ENCODE peak calls at places on chromosome 17, in nine cellular contexts. D is sigmoid colon, K is K562, B is ovary, J is lower leg skin, S is transverse colon, U is heart left ventricle, P is A549, V is endothelial cell of umbilical vein. E is an unnamed sample.

GRCh38 chr17:42411905-42412679 is 11.0 kb downstream of the CAVIN1 start:
- DNase-seq in K (no peak), U (no peak), B (no peak), J (no peak), P (no peak), S (no peak), V (no peak), D (no peak), E (no peak)

GRCh38 chr17:47959825-47960655 is 2.4 kb upstream of the PRR15L start:
- DNase-seq in U (no peak), D (no peak), B (no peak), J (no peak), V (no peak), S (peak), K (no peak), P (no peak), E (no peak)

GRCh38 chr17:50350733-50351132 is 4.8 kb downstream of the XYLT2 start:
- DNase-seq in V (no peak), U (no peak), K (no peak), P (no peak), J (no peak), S (no peak), B (no peak), D (peak), E (no peak)

GRCh38 chr17:56009795-56010715 is 143.2 kb upstream of the ANKFN1 start:
- DNase-seq in B (no peak), S (no peak), K (no peak), D (no peak), J (no peak), V (no peak), P (no peak), U (no peak), E (no peak)

GRCh38 chr17:48491527-48492273 is 39.1 kb downstream of the HOXB1 start:
- DNase-seq in D (no peak), J (no peak), V (peak), S (no peak), P (no peak), U (no peak), K (peak), B (no peak), E (no peak)

GRCh38 chr17:47776330-47777197 is 43.5 kb downstream of the TBX21 start:
- DNase-seq in S (peak), U (no peak), V (peak), D (no peak), J (no peak), P (peak), K (peak), B (no peak), E (peak)

GRCh38 chr17:72125742-72126141 is 4.9 kb downstream of the SOX9 start:
- DNase-seq in J (no peak), D (no peak), B (no peak), S (no peak), V (no peak), U (no peak), P (no peak), K (no peak), E (peak)

GRCh38 chr17:50657054-50657453 is 22.4 kb downstream of the ABCC3 start:
- DNase-seq in P (no peak), K (no peak), U (no peak), D (no peak), J (no peak), S (no peak), V (no peak), B (no peak), E (no peak)

GRCh38 chr17:44906010-44906646 is 6.9 kb upstream of the EFTUD2 start:
- DNase-seq in P (peak), U (no peak), K (peak), V (peak), S (no peak), J (no peak), B (no peak), D (no peak), E (peak)

GRCh38 chr17:75404739-75405364 is 626 bp downstream of the GRB2 start:
- DNase-seq in B (peak), K (peak), S (peak), P (peak), J (no peak), D (peak), V (peak), U (peak), E (peak)

GRCh38 chr17:78748048-78748729 is 33.9 kb downstream of the CYTH1 start:
- DNase-seq in J (peak), D (no peak), V (no peak), S (peak), P (no peak), U (no peak), K (no peak), B (no peak), E (no peak)

GRCh38 chr17:77692571-77693161 is 265.8 kb upstream of the TNRC6C start:
- DNase-seq in V (no peak), U (no peak), D (no peak), B (no peak), P (no peak), J (no peak), S (no peak), K (no peak), E (peak)

GRCh38 chr17:28524476-28525415 is 18.6 kb downstream of the FOXN1 start:
- DNase-seq in J (no peak), D (no peak), P (peak), B (no peak), U (no peak), V (no peak), K (peak), S (peak), E (peak)

GRCh38 chr17:2904135-2904534 is 107.9 kb downstream of the RAP1GAP2 start:
- DNase-seq in V (no peak), U (peak), B (no peak), P (no peak), K (no peak), D (no peak), J (no peak), S (peak), E (no peak)

GRCh38 chr17:81682565-81683207 is 911 bp downstream of the ARL16 start:
- DNase-seq in U (no peak), K (no peak), S (no peak), B (no peak), J (no peak), D (no peak), V (no peak), P (no peak), E (no peak)

GRCh38 chr17:81681672-81682071 is 1.9 kb downstream of the ARL16 start:
- DNase-seq in P (no peak), U (no peak), D (no peak), B (no peak), K (no peak), J (no peak), S (no peak), V (no peak), E (no peak)

GRCh38 chr17:81684442-81684911 is 666 bp downstream of the HGS start:
- DNase-seq in V (peak), P (peak), J (no peak), U (no peak), D (no peak), K (peak), S (peak), B (no peak), E (no peak)

GRCh38 chr17:81683584-81684441 is at the start of the genes ARL16 and HGS:
- DNase-seq in B (peak), P (peak), J (peak), S (peak), D (peak), K (peak), U (peak), V (peak), E (peak)

DNA sequence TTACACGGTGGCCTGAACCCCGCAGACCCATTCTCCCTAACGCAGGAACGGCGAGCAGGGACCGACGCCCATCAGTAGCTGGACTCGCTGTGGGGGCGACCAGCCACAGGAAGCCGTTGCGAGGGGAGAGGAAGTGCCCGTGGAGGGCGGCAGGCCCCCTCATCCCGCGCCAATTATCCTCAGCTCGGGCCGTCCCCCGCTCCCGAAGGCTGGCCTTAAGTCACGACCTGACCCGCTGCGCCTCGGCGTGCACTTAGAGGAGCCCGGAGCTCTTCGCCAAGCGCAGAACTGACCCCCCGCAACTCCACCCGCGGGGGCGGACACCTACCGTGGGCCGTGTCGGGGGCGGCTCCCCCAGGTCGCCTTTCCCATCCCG is 401 bp downstream of the ARL16 start:
- DNase-seq in B (no peak), D (no peak), P (no peak), V (no peak), K (no peak), U (no peak), J (no peak), S (no peak), E (no peak)
- TF ChIP-seq POLR2A in B (no peak), D (no peak), P (no peak), V (no peak), K (no peak), U (no peak), J (no peak), S (no peak), E (no peak)

GRCh38 chr17:1649116-1649843 is 386 bp downstream of the RILP start:
- DNase-seq in U (peak), D (peak), V (peak), K (peak), P (peak), J (peak), S (peak), B (peak), E (peak)
- TF ChIP-seq POLR2A in U (peak), D (peak), V (no peak), K (peak), P (peak), J (no peak), S (peak), B (peak), E (peak)

GRCh38 chr17:15260376-15261062 is 4.6 kb downstream of the PMP22 start:
- DNase-seq in V (peak), S (peak), J (peak), P (peak), K (peak), U (peak), D (peak), B (peak), E (peak)
- TF ChIP-seq POLR2A in V (peak), S (peak), J (no peak), P (peak), K (peak), U (no peak), D (no peak), B (no peak), E (peak)

GRCh38 chr17:40069751-40070643 is 7.2 kb downstream of the THRA start:
- DNase-seq in K (peak), B (peak), D (peak), V (peak), S (peak), P (peak), J (no peak), U (peak), E (no peak)

GRCh38 chr17:40068584-40068916 is 5.8 kb downstream of the THRA start:
- DNase-seq in B (no peak), P (no peak), D (no peak), K (no peak), J (no peak), V (no peak), U (no peak), S (no peak), E (no peak)

GRCh38 chr17:40067710-40068109 is 4.9 kb downstream of the THRA start:
- DNase-seq in J (no peak), U (no peak), K (no peak), D (no peak), P (no peak), B (no peak), S (no peak), V (no peak), E (no peak)

GRCh38 chr17:40068129-40068581 is 5.4 kb downstream of the THRA start:
- DNase-seq in U (no peak), V (no peak), K (no peak), P (no peak), S (no peak), B (peak), D (peak), J (no peak), E (no peak)

GRCh38 chr17:40068917-40069750 is 6.4 kb downstream of the THRA start:
- DNase-seq in U (peak), P (no peak), S (peak), J (peak), K (peak), B (peak), D (peak), V (peak), E (no peak)
- TF ChIP-seq POLR2A in U (no peak), P (no peak), S (peak), J (no peak), K (peak), B (peak), D (no peak), V (peak), E (no peak)

DNA sequence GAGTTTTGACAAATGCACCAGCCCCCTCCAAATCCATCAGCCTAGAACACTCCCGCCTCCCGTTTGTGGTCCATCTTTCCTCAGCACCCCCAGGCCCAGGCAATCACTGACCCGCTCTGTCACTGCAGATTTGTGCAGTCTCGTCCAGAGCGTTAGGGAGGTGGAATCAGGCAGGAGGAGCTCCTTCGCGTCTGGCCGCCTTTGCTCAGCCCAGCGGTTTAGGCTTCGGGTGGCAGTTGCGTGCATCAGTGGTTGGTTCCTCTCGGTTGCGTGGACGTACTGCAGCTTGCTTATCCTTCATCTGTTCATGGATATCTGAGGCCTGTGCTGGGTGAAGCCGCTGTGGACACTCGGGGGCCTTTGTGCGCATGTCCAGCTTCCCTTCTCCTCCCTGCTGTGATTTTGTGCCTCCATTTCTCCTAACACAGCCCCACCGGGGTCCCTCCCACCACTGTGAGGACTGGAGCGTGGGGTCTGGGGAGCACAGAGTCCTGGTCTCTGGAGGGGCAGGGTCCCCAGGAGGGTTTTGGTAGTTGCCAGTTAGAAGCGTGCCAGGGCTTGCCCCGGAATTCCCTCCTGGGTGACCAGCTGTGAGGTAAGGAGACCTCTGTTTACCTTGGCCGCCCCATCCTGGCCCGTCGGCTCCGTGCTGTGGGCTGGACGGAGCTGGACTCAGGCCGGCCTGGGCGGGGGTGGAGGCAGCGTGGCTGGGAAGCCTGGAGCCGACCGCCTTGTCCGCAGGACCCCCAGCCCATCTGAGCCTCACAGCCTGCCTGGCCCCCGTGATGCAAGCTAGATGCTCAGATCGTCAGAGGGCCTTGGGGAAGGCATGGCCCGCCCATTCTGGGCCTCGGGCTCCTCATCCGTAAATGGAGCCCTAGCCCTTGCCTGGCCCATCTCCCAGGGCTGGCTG is 4.9 kb upstream of the P2RX1 start:
- DNase-seq in S (no peak), D (no peak), P (no peak), U (no peak), K (no peak), V (no peak), J (no peak), B (no peak), E (no peak)
- TF ChIP-seq POLR2A in S (no peak), D (no peak), P (no peak), U (no peak), K (no peak), V (no peak), J (no peak), B (no peak), E (no peak)

GRCh38 chr17:7239091-7240027 is at the start of gene PHF23:
- DNase-seq in J (peak), V (peak), D (peak), S (peak), U (peak), B (peak), P (peak), K (peak), E (peak)
- TF ChIP-seq POLR2A in J (no peak), V (peak), D (peak), S (peak), U (no peak), B (peak), P (peak), K (peak), E (peak)

GRCh38 chr17:81921996-81922565 is 4.1 kb upstream of the SIRT7 start:
- DNase-seq in P (no peak), S (no peak), B (no peak), K (peak), U (no peak), D (no peak), V (no peak), J (no peak), E (no peak)

GRCh38 chr17:81923302-81924260 is 4.0 kb downstream of the MAFG start:
- DNase-seq in J (no peak), B (peak), S (peak), D (peak), U (peak), K (peak), P (peak), V (no peak), E (peak)

GRCh38 chr17:81921531-81921862 is 3.5 kb upstream of the SIRT7 start:
- DNase-seq in U (no peak), B (no peak), D (no peak), P (no peak), V (no peak), S (no peak), J (no peak), K (no peak), E (no peak)

GRCh38 chr17:81920612-81921530 is 2.9 kb upstream of the SIRT7 start:
- DNase-seq in B (no peak), P (no peak), V (no peak), J (no peak), U (no peak), D (no peak), S (no peak), K (no peak), E (no peak)

GRCh38 chr17:81922566-81923301 is 4.8 kb upstream of the SIRT7 start:
- DNase-seq in B (no peak), P (no peak), D (no peak), K (peak), J (no peak), U (no peak), S (no peak), V (no peak), E (no peak)
- TF ChIP-seq POLR2A in B (no peak), P (no peak), D (no peak), K (peak), J (no peak), U (no peak), S (no peak), V (no peak), E (no peak)